ENCODE peak calls at places on chromosomes 12 and 14, in six cellular contexts. One of them, this sample, is unnamed.

GRCh38 chr14:77965919-77966435 is 166.1 kb downstream of the ADCK1 start:
- DNase-seq in progenitor cell of endocrine pancreas: peak
- DNase-seq in adrenal gland: peak
- DNase-seq in epithelial cell of esophagus: peak
- DNase-seq in fibroblast of mammary gland: peak
- DNase-seq in pancreas: peak
- DNase-seq in this sample: peak

GRCh38 chr14:65287264-65288131 is 125.0 kb upstream of the FUT8 start:
- DNase-seq in progenitor cell of endocrine pancreas: no peak
- DNase-seq in adrenal gland: no peak
- DNase-seq in epithelial cell of esophagus: no peak
- DNase-seq in fibroblast of mammary gland: no peak
- DNase-seq in pancreas: peak
- DNase-seq in this sample: no peak

GRCh38 chr14:24042733-24043132 is 9.1 kb upstream of the CARMIL3 start:
- DNase-seq in progenitor cell of endocrine pancreas: no peak
- DNase-seq in adrenal gland: no peak
- DNase-seq in epithelial cell of esophagus: no peak
- DNase-seq in fibroblast of mammary gland: no peak
- DNase-seq in pancreas: peak
- DNase-seq in this sample: no peak

GRCh38 chr14:47442206-47442605 is 233.2 kb downstream of the MDGA2 start:
- DNase-seq in progenitor cell of endocrine pancreas: peak
- DNase-seq in adrenal gland: no peak
- DNase-seq in epithelial cell of esophagus: peak
- DNase-seq in fibroblast of mammary gland: peak
- DNase-seq in pancreas: no peak
- DNase-seq in this sample: peak

GRCh38 chr12:19457561-19457960 is 18.3 kb downstream of the AEBP2 start:
- DNase-seq in progenitor cell of endocrine pancreas: no peak
- DNase-seq in adrenal gland: no peak
- DNase-seq in epithelial cell of esophagus: no peak
- DNase-seq in fibroblast of mammary gland: no peak
- DNase-seq in pancreas: no peak
- DNase-seq in this sample: no peak

GRCh38 chr14:54133896-54134295 is 177.3 kb upstream of the BMP4 start:
- DNase-seq in progenitor cell of endocrine pancreas: no peak
- DNase-seq in adrenal gland: no peak
- DNase-seq in epithelial cell of esophagus: peak
- DNase-seq in fibroblast of mammary gland: peak
- DNase-seq in pancreas: no peak
- DNase-seq in this sample: no peak

GRCh38 chr14:64971890-64972785 is at the start of gene RAB15:
- DNase-seq in progenitor cell of endocrine pancreas: peak
- DNase-seq in adrenal gland: peak
- DNase-seq in epithelial cell of esophagus: peak
- DNase-seq in fibroblast of mammary gland: peak
- DNase-seq in pancreas: peak
- DNase-seq in this sample: peak

GRCh38 chr14:75441731-75442130 is 13.9 kb downstream of the JDP2 start:
- DNase-seq in progenitor cell of endocrine pancreas: no peak
- DNase-seq in adrenal gland: no peak
- DNase-seq in epithelial cell of esophagus: no peak
- DNase-seq in fibroblast of mammary gland: no peak
- DNase-seq in pancreas: no peak
- DNase-seq in this sample: no peak

GRCh38 chr12:32947203-32947795 is 50.7 kb upstream of the PKP2 start:
- DNase-seq in progenitor cell of endocrine pancreas: no peak
- DNase-seq in adrenal gland: no peak
- DNase-seq in epithelial cell of esophagus: peak
- DNase-seq in fibroblast of mammary gland: peak
- DNase-seq in pancreas: no peak
- DNase-seq in this sample: no peak

GRCh38 chr14:31194095-31194494 is 13.5 kb downstream of the HECTD1 start:
- DNase-seq in progenitor cell of endocrine pancreas: no peak
- DNase-seq in adrenal gland: no peak
- DNase-seq in epithelial cell of esophagus: no peak
- DNase-seq in fibroblast of mammary gland: peak
- DNase-seq in pancreas: no peak
- DNase-seq in this sample: no peak

GRCh38 chr12:22684124-22684523 is 59.2 kb downstream of the ETNK1 start:
- DNase-seq in progenitor cell of endocrine pancreas: no peak
- DNase-seq in adrenal gland: no peak
- DNase-seq in epithelial cell of esophagus: no peak
- DNase-seq in fibroblast of mammary gland: no peak
- DNase-seq in pancreas: no peak
- DNase-seq in this sample: no peak
- TF ChIP-seq CTCF in progenitor cell of endocrine pancreas: no peak
- TF ChIP-seq CTCF in adrenal gland: no peak
- TF ChIP-seq CTCF in epithelial cell of esophagus: no peak
- TF ChIP-seq CTCF in fibroblast of mammary gland: no peak
- TF ChIP-seq CTCF in pancreas: no peak
- TF ChIP-seq CTCF in this sample: no peak

GRCh38 chr12:56947633-56948535 is 9.5 kb downstream of the RDH16 start:
- DNase-seq in progenitor cell of endocrine pancreas: no peak
- DNase-seq in adrenal gland: no peak
- DNase-seq in epithelial cell of esophagus: no peak
- DNase-seq in fibroblast of mammary gland: peak
- DNase-seq in pancreas: no peak
- DNase-seq in this sample: no peak
- TF ChIP-seq CTCF in progenitor cell of endocrine pancreas: no peak
- TF ChIP-seq CTCF in adrenal gland: no peak
- TF ChIP-seq CTCF in epithelial cell of esophagus: no peak
- TF ChIP-seq CTCF in fibroblast of mammary gland: no peak
- TF ChIP-seq CTCF in pancreas: no peak
- TF ChIP-seq CTCF in this sample: no peak

GRCh38 chr12:104641862-104642261 is 185.1 kb downstream of the CHST11 start:
- DNase-seq in progenitor cell of endocrine pancreas: no peak
- DNase-seq in adrenal gland: no peak
- DNase-seq in epithelial cell of esophagus: no peak
- DNase-seq in fibroblast of mammary gland: no peak
- DNase-seq in pancreas: no peak
- DNase-seq in this sample: no peak
- TF ChIP-seq CTCF in progenitor cell of endocrine pancreas: no peak
- TF ChIP-seq CTCF in adrenal gland: no peak
- TF ChIP-seq CTCF in epithelial cell of esophagus: no peak
- TF ChIP-seq CTCF in fibroblast of mammary gland: no peak
- TF ChIP-seq CTCF in pancreas: no peak
- TF ChIP-seq CTCF in this sample: no peak

GRCh38 chr12:101839324-101840283 is 8.8 kb upstream of the GNPTAB start:
- DNase-seq in progenitor cell of endocrine pancreas: peak
- DNase-seq in adrenal gland: peak
- DNase-seq in epithelial cell of esophagus: peak
- DNase-seq in fibroblast of mammary gland: peak
- DNase-seq in pancreas: no peak
- DNase-seq in this sample: peak
- TF ChIP-seq CTCF in progenitor cell of endocrine pancreas: peak
- TF ChIP-seq CTCF in adrenal gland: peak
- TF ChIP-seq CTCF in epithelial cell of esophagus: peak
- TF ChIP-seq CTCF in fibroblast of mammary gland: peak
- TF ChIP-seq CTCF in pancreas: peak
- TF ChIP-seq CTCF in this sample: peak

DNA sequence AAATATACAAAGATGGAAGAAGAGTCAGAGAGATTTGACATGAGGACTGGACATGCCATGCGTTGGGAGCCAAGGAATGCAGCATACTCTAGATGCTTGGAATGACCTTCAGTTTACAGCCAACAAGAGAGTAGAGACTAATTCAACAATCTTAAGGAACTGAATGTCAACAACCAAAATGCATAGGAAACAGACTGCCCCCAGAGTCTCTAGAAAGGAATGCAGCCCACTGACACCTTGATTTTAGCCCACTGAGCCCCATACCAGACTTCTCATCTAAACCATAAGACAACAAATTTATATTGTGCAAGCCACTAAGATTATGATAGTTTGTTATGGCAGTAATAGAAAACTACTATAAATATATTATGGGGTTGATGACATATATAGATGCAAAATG is 611.2 kb downstream of the RPS29 start:
- DNase-seq in progenitor cell of endocrine pancreas: no peak
- DNase-seq in adrenal gland: no peak
- DNase-seq in epithelial cell of esophagus: no peak
- DNase-seq in fibroblast of mammary gland: no peak
- DNase-seq in pancreas: no peak
- DNase-seq in this sample: no peak
- TF ChIP-seq CTCF in progenitor cell of endocrine pancreas: no peak
- TF ChIP-seq CTCF in adrenal gland: no peak
- TF ChIP-seq CTCF in epithelial cell of esophagus: no peak
- TF ChIP-seq CTCF in fibroblast of mammary gland: no peak
- TF ChIP-seq CTCF in pancreas: no peak
- TF ChIP-seq CTCF in this sample: peak

GRCh38 chr12:89154743-89155530 is 197.4 kb downstream of the DUSP6 start:
- DNase-seq in progenitor cell of endocrine pancreas: no peak
- DNase-seq in adrenal gland: no peak
- DNase-seq in epithelial cell of esophagus: no peak
- DNase-seq in fibroblast of mammary gland: peak
- DNase-seq in pancreas: no peak
- DNase-seq in this sample: no peak
- TF ChIP-seq CTCF in progenitor cell of endocrine pancreas: no peak
- TF ChIP-seq CTCF in adrenal gland: no peak
- TF ChIP-seq CTCF in epithelial cell of esophagus: no peak
- TF ChIP-seq CTCF in fibroblast of mammary gland: peak
- TF ChIP-seq CTCF in pancreas: no peak
- TF ChIP-seq CTCF in this sample: no peak

DNA sequence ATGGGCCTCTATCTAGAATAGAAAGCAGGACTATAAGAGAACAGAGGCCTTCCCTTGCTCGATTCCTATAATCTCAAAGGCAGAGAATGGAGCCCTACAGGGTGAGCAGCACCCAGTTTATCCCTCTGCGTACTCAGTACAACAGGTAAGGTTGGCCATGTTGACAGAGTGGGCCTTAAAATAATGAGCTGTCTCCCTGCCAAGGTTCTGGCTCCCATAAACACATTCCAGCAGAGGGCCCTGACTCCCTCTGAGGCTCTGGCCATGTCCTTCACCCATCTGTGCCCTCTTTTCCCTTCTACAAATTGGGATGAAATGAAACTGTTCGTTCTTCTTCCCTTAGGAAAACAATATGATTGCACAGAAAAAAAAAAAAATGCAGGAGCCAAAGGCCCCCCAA is 16.9 kb upstream of the PNMA1 start:
- DNase-seq in progenitor cell of endocrine pancreas: no peak
- DNase-seq in adrenal gland: no peak
- DNase-seq in epithelial cell of esophagus: no peak
- DNase-seq in fibroblast of mammary gland: no peak
- DNase-seq in pancreas: no peak
- DNase-seq in this sample: no peak
- TF ChIP-seq CTCF in progenitor cell of endocrine pancreas: no peak
- TF ChIP-seq CTCF in adrenal gland: no peak
- TF ChIP-seq CTCF in epithelial cell of esophagus: no peak
- TF ChIP-seq CTCF in fibroblast of mammary gland: no peak
- TF ChIP-seq CTCF in pancreas: no peak
- TF ChIP-seq CTCF in this sample: no peak

This sample was measured in nephron progenitor cell.